ENCODE peak calls at places on chromosomes 4 and X, in nine cellular contexts. N is tibial nerve, O is neural progenitor cell, X is cardiac muscle cell, K is brain microvascular endothelial cell, I is NB4, A is GM12865, J is Peyer's patch, H is kidney epithelial cell. F is an unnamed sample.

GRCh38 chrX:106903856-106904528 is 851 bp upstream of the RIPPLY1 start:
- DNase-seq in X (no peak), A (no peak), N (no peak), K (no peak), J (no peak), H (no peak), O (no peak), I (no peak), F (no peak)

GRCh38 chr4:95549246-95550138 is 719 bp upstream of the UNC5C start:
- DNase-seq in J (peak; percentile 54), O (peak; percentile 70), I (peak; percentile 68), K (peak; percentile 25), A (peak; percentile 81), X (peak; percentile 70), H (no peak), N (peak; percentile 18), F (no peak)

GRCh38 chr4:156420557-156420956 is 466.9 kb upstream of the CTSO start:
- DNase-seq in N (no peak), A (no peak), O (no peak), K (no peak), X (peak; percentile 27), J (no peak), H (no peak), I (no peak), F (no peak)

GRCh38 chr4:97507587-97508245 is 635.6 kb downstream of the STPG2 start:
- DNase-seq in H (no peak), K (peak; percentile 30), X (peak; percentile 14), J (no peak), N (no peak), I (no peak), O (no peak), A (no peak), F (no peak)

GRCh38 chrX:12657881-12658280 is 133.3 kb upstream of the PRPS2 start:
- DNase-seq in X (no peak), K (no peak), H (no peak), A (peak; percentile 46), N (no peak), I (no peak), O (no peak), J (no peak), F (no peak)

GRCh38 chrX:153642313-153642654 is 4.7 kb upstream of the DUSP9 start:
- DNase-seq in J (no peak), H (no peak), O (peak; percentile 74), A (no peak), I (peak; percentile 45), K (no peak), N (no peak), X (no peak), F (no peak)

GRCh38 chr4:187098429-187098828 is 374.8 kb upstream of the FAT1 start:
- DNase-seq in H (no peak), N (no peak), K (no peak), J (no peak), X (no peak), O (no peak), A (no peak), I (no peak), F (no peak)

GRCh38 chr4:25950476-25951389 is 36.7 kb downstream of the SMIM20 start:
- DNase-seq in K (no peak), X (peak; percentile 42), O (no peak), N (no peak), A (no peak), J (no peak), I (no peak), H (no peak), F (no peak)

GRCh38 chr4:15677507-15677988 is 4.1 kb upstream of the FAM200B start:
- DNase-seq in O (no peak), K (no peak), I (no peak), J (no peak), H (peak; percentile 96), A (no peak), X (peak; percentile 52), N (no peak), F (no peak)

GRCh38 chrX:119573222-119573621 is 1.1 kb upstream of the UBE2A start:
- DNase-seq in I (no peak), N (no peak), A (no peak), H (no peak), J (no peak), O (no peak), X (no peak), K (no peak), F (no peak)

GRCh38 chr4:128228021-128228571 is 59.5 kb downstream of the PGRMC2 start:
- DNase-seq in N (no peak), X (no peak), A (no peak), J (no peak), K (no peak), I (no peak), O (no peak), H (no peak), F (no peak)

DNA sequence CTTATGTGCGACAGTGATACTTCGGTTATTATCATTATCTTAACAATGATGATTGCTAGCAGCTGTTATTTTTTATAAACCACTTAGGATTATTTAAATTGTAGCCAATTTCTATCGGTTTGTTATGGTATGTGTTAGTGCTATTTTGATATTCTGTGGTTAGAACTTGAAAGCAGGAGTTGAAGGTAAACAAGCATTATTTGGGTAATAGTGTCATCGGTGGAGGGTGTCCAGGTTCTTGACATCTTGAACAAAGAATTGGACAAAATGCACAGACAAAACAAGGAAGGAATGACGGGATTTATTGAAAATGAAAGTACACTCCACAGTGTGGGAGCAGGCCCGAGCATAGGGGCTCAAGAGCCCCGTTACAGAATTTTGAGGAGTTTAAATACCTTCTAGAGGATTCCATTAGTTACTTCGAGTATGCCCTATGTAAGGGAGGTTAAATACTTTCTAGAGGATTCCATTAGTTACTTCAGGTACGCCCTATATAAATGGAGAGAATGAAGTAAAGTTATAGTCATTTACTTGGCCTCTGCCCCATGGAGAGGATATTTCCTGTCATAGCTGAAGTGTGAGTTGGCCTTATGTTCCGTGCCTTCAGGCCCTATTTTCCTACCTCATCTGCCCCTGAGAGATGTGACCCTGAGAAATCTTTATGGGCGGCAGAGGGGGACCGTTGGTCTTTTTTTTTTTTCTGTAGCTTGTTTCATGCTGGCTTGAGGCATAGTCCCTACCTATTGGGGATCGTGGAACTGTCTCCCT is 13.1 kb downstream of the MOB1B start:
- DNase-seq in K (peak; percentile 17), J (no peak), A (no peak), O (no peak), H (no peak), I (no peak), X (peak; percentile 19), N (no peak), F (no peak)
- H3K4me3 ChIP-seq in K (peak overlapping the region; percentile 9), J (no peak overlapping the region), A (no peak overlapping the region), O (no peak overlapping the region), H (no peak overlapping the region), I (no peak overlapping the region), X (no peak overlapping the region), N (no peak overlapping the region), F (no peak overlapping the region)

GRCh38 chrX:78103001-78103634 is 930 bp upstream of the PGK1 start:
- DNase-seq in X (no peak), J (no peak), N (no peak), I (no peak), A (no peak), K (no peak), O (no peak), H (no peak), F (no peak)
- H3K4me3 ChIP-seq in X (peak overlapping the region; percentile 13), J (peak overlapping the region; percentile 87), N (no peak overlapping the region), I (peak overlapping the region; percentile 49), A (peak overlapping the region; percentile 74), K (peak overlapping the region; percentile 52), O (peak overlapping the region; percentile 62), H (peak overlapping the region; percentile 33), F (peak overlapping the region; percentile 51)

DNA sequence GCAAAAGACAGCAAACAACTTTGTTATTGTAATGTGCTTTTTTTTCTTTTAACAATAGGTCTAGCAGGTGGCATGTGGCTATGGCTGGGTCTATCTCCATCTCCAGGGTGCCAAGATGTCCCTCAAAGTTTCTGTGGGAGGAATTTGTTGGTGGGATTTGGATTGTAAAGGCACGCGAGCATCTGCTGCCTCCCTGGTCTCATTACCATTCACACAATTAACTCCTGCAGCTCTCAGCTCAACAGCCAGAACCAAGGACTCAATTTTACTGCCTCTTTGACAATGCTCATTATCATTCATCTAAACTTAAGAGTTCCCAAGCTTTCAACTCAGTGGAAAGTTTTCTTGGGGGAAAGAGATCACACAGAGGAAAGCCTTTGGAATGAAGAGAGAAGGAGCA is 10.9 kb upstream of the PCDH18 start:
- DNase-seq in A (no peak), I (no peak), J (no peak), H (no peak), N (no peak), O (peak; percentile 85), K (no peak), X (no peak), F (no peak)
- H3K4me3 ChIP-seq in A (no peak overlapping the region), I (no peak overlapping the region), J (no peak overlapping the region), H (no peak overlapping the region), N (no peak overlapping the region), O (peak overlapping the region; percentile 35), K (no peak overlapping the region), X (no peak overlapping the region), F (no peak overlapping the region)

DNA sequence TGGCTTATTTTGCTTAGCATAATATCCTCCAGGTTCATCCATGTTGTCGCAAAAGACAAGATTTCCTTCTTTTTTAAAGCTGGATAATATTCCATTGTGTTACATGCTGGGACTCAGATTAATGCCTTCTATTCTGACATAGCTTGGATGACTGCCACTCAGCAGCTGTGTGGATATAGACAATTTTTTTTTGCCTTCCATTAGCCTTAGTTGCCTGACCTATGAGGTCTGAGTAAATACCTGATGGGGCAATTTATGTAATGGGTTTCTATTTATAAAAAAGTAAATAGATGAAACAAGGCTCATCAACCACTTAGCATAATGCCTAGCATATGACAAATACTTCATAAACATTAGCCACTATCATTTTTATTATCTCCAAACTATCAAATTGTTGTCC is 515.4 kb downstream of the ZNF674 start:
- DNase-seq in O (no peak), J (no peak), I (no peak), A (no peak), K (no peak), N (no peak), H (no peak), X (no peak), F (no peak)
- H3K4me3 ChIP-seq in O (no peak overlapping the region), J (no peak overlapping the region), I (no peak overlapping the region), A (no peak overlapping the region), K (no peak overlapping the region), N (no peak overlapping the region), H (no peak overlapping the region), X (no peak overlapping the region), F (no peak overlapping the region)

F was measured in AG04449.